ENCODE peak calls at places on chromosomes 3 and 15, in ten cellular contexts. G, B, X, H, O, L, N, V, U and W are unnamed samples.

GRCh38 chr3:115146032-115146417 is 1.1 kb downstream of the ZBTB20 start:
- DNase-seq in B (peak), U (peak), O (no peak), L (no peak), G (peak), N (peak), V (peak), X (peak), H (peak), W (peak)

GRCh38 chr3:149783576-149783975 is 8.8 kb downstream of the ANKUB1 start:
- DNase-seq in H (no peak), V (no peak), B (no peak), L (no peak), O (no peak), U (peak), N (no peak), G (peak), X (no peak), W (no peak)

GRCh38 chr15:74768771-74769342 is 13.0 kb upstream of the CSK start:
- DNase-seq in G (peak), V (peak), U (no peak), L (peak), H (peak), O (peak), N (peak), B (peak), X (peak), W (peak)

GRCh38 chr3:99774467-99774866 is 43.2 kb upstream of the CMSS1 start:
- DNase-seq in L (no peak), B (no peak), N (no peak), G (no peak), X (peak), O (no peak), H (peak), U (peak), V (no peak), W (no peak)

GRCh38 chr3:196697270-196697669 is 14.8 kb downstream of the CEP19 start:
- DNase-seq in H (no peak), N (no peak), V (no peak), U (no peak), L (no peak), G (no peak), X (no peak), B (no peak), O (no peak), W (no peak)

GRCh38 chr3:134058728-134059601 is 29.2 kb upstream of the SLCO2A1 start:
- DNase-seq in U (no peak), B (no peak), L (no peak), O (no peak), H (no peak), N (no peak), X (no peak), V (no peak), G (no peak), W (no peak)

GRCh38 chr15:93974804-93975481 is 256.4 kb upstream of the MCTP2 start:
- DNase-seq in B (peak), H (no peak), N (peak), U (no peak), O (no peak), G (no peak), V (no peak), X (peak), L (no peak), W (no peak)

GRCh38 chr3:189710620-189711388 is 79.6 kb downstream of the TP63 start:
- DNase-seq in L (no peak), H (peak), O (no peak), U (peak), G (no peak), N (no peak), B (peak), X (peak), V (no peak), W (no peak)

GRCh38 chr15:77034620-77035467 is 36.1 kb downstream of the TSPAN3 start:
- DNase-seq in L (peak), O (no peak), X (no peak), H (peak), N (peak), U (no peak), V (peak), B (no peak), G (no peak), W (no peak)

GRCh38 chr3:37594873-37595783 is 266.6 kb upstream of the CTDSPL start:
- DNase-seq in H (no peak), L (no peak), N (no peak), O (no peak), X (no peak), V (no peak), U (no peak), G (no peak), B (peak), W (no peak)

GRCh38 chr15:51062736-51063135 is 32.0 kb downstream of the TNFAIP8L3 start:
- DNase-seq in B (no peak), N (no peak), L (no peak), X (no peak), H (no peak), V (no peak), G (no peak), U (no peak), O (no peak), W (no peak)

GRCh38 chr3:58572634-58573230 is 4.5 kb downstream of the FAM107A start:
- DNase-seq in L (no peak), V (no peak), N (no peak), X (no peak), O (no peak), G (no peak), H (no peak), B (no peak), U (no peak), W (no peak)

GRCh38 chr3:128710816-128711433 is 15.1 kb upstream of the RAB7A start:
- DNase-seq in B (no peak), V (no peak), G (no peak), N (no peak), O (no peak), X (no peak), U (no peak), H (no peak), L (no peak), W (no peak)

GRCh38 chr3:31210068-31210650 is 315.7 kb upstream of the GADL1 start:
- DNase-seq in G (no peak), N (no peak), V (no peak), U (no peak), X (no peak), O (no peak), H (no peak), L (no peak), B (no peak), W (no peak)

GRCh38 chr15:37095993-37096877 is 4.1 kb downstream of the MEIS2 start:
- DNase-seq in B (no peak), N (peak), L (no peak), G (peak), O (peak), X (no peak), V (no peak), H (no peak), U (no peak), W (no peak)

GRCh38 chr15:101608182-101608581 is 44.0 kb downstream of the TM2D3 start:
- DNase-seq in B (no peak), H (no peak), X (no peak), O (no peak), N (no peak), G (no peak), V (no peak), U (no peak), L (no peak), W (no peak)

GRCh38 chr15:96324192-96324895 is 6.2 kb upstream of the NR2F2 start:
- DNase-seq in L (no peak), N (no peak), X (no peak), O (no peak), V (no peak), H (peak), U (no peak), B (no peak), G (no peak), W (no peak)

GRCh38 chr3:112751564-112751963 is 95.1 kb downstream of the CD200R1L start:
- DNase-seq in N (no peak), V (no peak), X (no peak), L (no peak), O (no peak), G (no peak), H (no peak), U (no peak), B (no peak), W (no peak)

GRCh38 chr3:30421261-30421660 is 185.1 kb upstream of the TGFBR2 start:
- DNase-seq in H (no peak), U (peak), N (no peak), G (no peak), B (no peak), V (no peak), L (no peak), O (no peak), X (no peak), W (no peak)

GRCh38 chr3:197428117-197428761 is 127.5 kb downstream of the BDH1 start:
- DNase-seq in G (no peak), X (peak), L (no peak), B (peak), U (peak), O (peak), N (no peak), V (no peak), H (peak), W (no peak)

GRCh38 chr15:99447497-99448371 is 118.0 kb upstream of the MEF2A start:
- DNase-seq in O (no peak), V (no peak), X (no peak), H (no peak), B (no peak), N (no peak), G (no peak), L (no peak), U (no peak), W (no peak)

GRCh38 chr15:85388962-85389361 is 8.6 kb downstream of the AKAP13 start:
- DNase-seq in V (no peak), U (no peak), G (no peak), H (no peak), O (no peak), X (no peak), N (no peak), L (no peak), B (no peak), W (no peak)

GRCh38 chr3:127177226-127177625 is 15.7 kb upstream of the PRR23E start:
- DNase-seq in L (no peak), N (no peak), B (no peak), V (no peak), U (no peak), X (no peak), H (peak), G (no peak), O (no peak), W (no peak)

GRCh38 chr3:124700880-124701684 is 29.2 kb upstream of the UMPS start:
- DNase-seq in L (no peak), N (no peak), B (no peak), H (no peak), V (no peak), O (no peak), X (no peak), G (no peak), U (no peak), W (no peak)

GRCh38 chr15:89200182-89200581 is 21.2 kb downstream of the RLBP1 start:
- DNase-seq in L (no peak), U (no peak), G (no peak), H (no peak), B (no peak), X (no peak), V (no peak), O (no peak), N (no peak), W (no peak)

GRCh38 chr3:55006277-55006676 is 78.4 kb upstream of the LRTM1 start:
- DNase-seq in O (no peak), V (no peak), H (no peak), N (no peak), U (no peak), B (no peak), G (no peak), L (no peak), X (no peak), W (no peak)

GRCh38 chr3:47283193-47283537 is 421 bp downstream of the KLHL18 start:
- DNase-seq in X (no peak), H (peak), G (no peak), U (no peak), B (no peak), O (no peak), L (no peak), N (no peak), V (no peak), W (no peak)

GRCh38 chr15:83449928-83450501 is 2.9 kb downstream of the SH3GL3 start:
- DNase-seq in H (no peak), U (no peak), V (no peak), B (no peak), N (no peak), G (no peak), X (no peak), O (no peak), L (no peak), W (no peak)

GRCh38 chr3:134302674-134303073 is 52.0 kb upstream of the RYK start:
- DNase-seq in V (no peak), G (no peak), U (no peak), H (no peak), L (no peak), B (no peak), N (no peak), O (no peak), X (no peak), W (no peak)

GRCh38 chr3:46882377-46883015 is 5.0 kb downstream of the PTH1R start:
- DNase-seq in L (peak), U (no peak), O (no peak), N (peak), B (no peak), V (no peak), G (no peak), H (no peak), X (no peak), W (no peak)

GRCh38 chr3:122355612-122356011 is 27.4 kb downstream of the MIX23 start:
- DNase-seq in O (no peak), G (no peak), L (no peak), V (no peak), H (no peak), N (no peak), B (no peak), U (no peak), X (no peak), W (no peak)

GRCh38 chr3:196965112-196965803 is 3.4 kb downstream of the PIGZ start:
- DNase-seq in H (no peak), O (no peak), X (no peak), N (no peak), G (no peak), L (no peak), V (no peak), B (no peak), U (no peak), W (no peak)